ENCODE peak calls at places on chromosomes 16 and 17, in ten cellular contexts. S is foreskin fibroblast; T is effector CD4-positive, alpha-beta T cell; F is NAMALWA; W is aorta; N is occipital lobe; C is stimulated activated CD4-positive, alpha-beta T cell treated with anti-CD3 and anti-CD28 coated beads, Interleukin-1b, Interleukin-23, amount 100 ng/mL, for 4 hours; K is astrocyte of the spinal cord; V is fibroblast of mammary gland; B is adrenal gland. X is an unnamed sample.

GRCh38 chr16:51146256-51146924 is 4.7 kb downstream of the SALL1 start:
- DNase-seq in S (no peak), T (no peak), F (no peak), W (no peak), N (no peak), C (no peak), K (peak), V (peak), B (no peak), X (no peak)

GRCh38 chr17:2295575-2295974 is 8.0 kb downstream of the SMG6 start:
- DNase-seq in S (no peak), T (no peak), F (no peak), W (no peak), N (no peak), C (no peak), K (no peak), V (no peak), B (no peak), X (peak)

GRCh38 chr17:80696456-80696855 is 151.8 kb downstream of the RPTOR start:
- DNase-seq in S (peak), T (no peak), F (no peak), W (no peak), N (no peak), C (no peak), K (no peak), V (no peak), B (peak), X (no peak)

GRCh38 chr17:63703556-63704258 is 3.8 kb upstream of the LIMD2 start:
- DNase-seq in S (no peak), T (no peak), F (no peak), W (no peak), N (no peak), C (no peak), K (no peak), V (no peak), B (no peak), X (no peak)

GRCh38 chr17:63859257-63859656 is 14.2 kb downstream of the CSH2 start:
- DNase-seq in S (no peak), T (no peak), F (no peak), W (no peak), N (no peak), C (no peak), K (no peak), V (no peak), B (no peak), X (no peak)

GRCh38 chr16:82684246-82684645 is 57.5 kb downstream of the CDH13 start:
- DNase-seq in S (no peak), T (no peak), F (no peak), W (no peak), N (no peak), C (no peak), K (no peak), V (no peak), B (no peak), X (no peak)

GRCh38 chr16:78543066-78543465 is 443.6 kb downstream of the WWOX start:
- DNase-seq in S (no peak), T (no peak), F (no peak), W (no peak), N (no peak), C (no peak), K (no peak), V (peak), B (no peak), X (no peak)

GRCh38 chr17:83148317-83149044 is 69.1 kb downstream of the METRNL start:
- DNase-seq in S (no peak), T (no peak), F (no peak), W (peak), N (no peak), C (no peak), K (no peak), V (no peak), B (no peak), X (no peak)

GRCh38 chr17:81423698-81424071 is 28.4 kb downstream of the BAHCC1 start:
- DNase-seq in S (no peak), T (no peak), F (no peak), W (no peak), N (no peak), C (no peak), K (no peak), V (no peak), B (no peak), X (no peak)

GRCh38 chr16:87407511-87408112 is 15.5 kb downstream of the MAP1LC3B start:
- DNase-seq in S (peak), T (no peak), F (no peak), W (no peak), N (no peak), C (no peak), K (peak), V (peak), B (peak), X (peak)

GRCh38 chr16:88554711-88555264 is 15.4 kb upstream of the ZC3H18 start:
- DNase-seq in S (no peak), T (no peak), F (no peak), W (no peak), N (no peak), C (no peak), K (no peak), V (no peak), B (no peak), X (no peak)

GRCh38 chr16:12081048-12081404 is 104.5 kb downstream of the SNX29 start:
- DNase-seq in S (no peak), T (no peak), F (no peak), W (peak), N (no peak), C (peak), K (no peak), V (no peak), B (no peak), X (no peak)

GRCh38 chr17:82861393-82861775 is 21.6 kb upstream of the ZNF750 start:
- DNase-seq in S (no peak), T (no peak), F (no peak), W (peak), N (no peak), C (no peak), K (no peak), V (no peak), B (no peak), X (no peak)

GRCh38 chr16:57239089-57239488 is 6.0 kb upstream of the ARL2BP start:
- DNase-seq in S (no peak), T (no peak), F (no peak), W (no peak), N (no peak), C (no peak), K (no peak), V (no peak), B (no peak), X (peak)

GRCh38 chr16:31092330-31092729 is 2.3 kb downstream of the VKORC1 start:
- DNase-seq in S (peak), T (no peak), F (no peak), W (no peak), N (peak), C (no peak), K (peak), V (peak), B (no peak), X (no peak)

GRCh38 chr16:85948870-85949269 is 49.9 kb downstream of the IRF8 start:
- DNase-seq in S (no peak), T (no peak), F (peak), W (no peak), N (no peak), C (no peak), K (no peak), V (no peak), B (no peak), X (peak)

GRCh38 chr17:77692571-77693161 is 265.8 kb upstream of the TNRC6C start:
- DNase-seq in S (no peak), T (no peak), F (no peak), W (peak), N (no peak), C (no peak), K (no peak), V (peak), B (peak), X (no peak)

GRCh38 chr16:80265624-80266306 is 275.0 kb upstream of the DYNLRB2 start:
- DNase-seq in S (no peak), T (no peak), F (no peak), W (no peak), N (no peak), C (no peak), K (no peak), V (peak), B (no peak), X (no peak)

GRCh38 chr17:78684026-78684425 is 98.0 kb downstream of the CYTH1 start:
- DNase-seq in S (no peak), T (no peak), F (no peak), W (no peak), N (no peak), C (no peak), K (no peak), V (no peak), B (no peak), X (no peak)

GRCh38 chr17:3903051-3903825 is 10.4 kb upstream of the CAMKK1 start:
- DNase-seq in S (no peak), T (no peak), F (no peak), W (no peak), N (no peak), C (no peak), K (no peak), V (no peak), B (no peak), X (no peak)

GRCh38 chr17:13562271-13562800 is 39.4 kb downstream of the HS3ST3A1 start:
- DNase-seq in S (peak), T (no peak), F (no peak), W (no peak), N (no peak), C (no peak), K (peak), V (peak), B (no peak), X (no peak)